ENCODE peak calls at places on chromosomes 1 and 21, in four cellular contexts. One of them, this sample, is unnamed.

GRCh38 chr1:235069577-235070563 is 58.8 kb downstream of the TOMM20 start:
- DNase-seq in stimulated activated CD8-positive, alpha-beta memory T cell treated with anti-CD3 and anti-CD28 coated beads, Interleukin-4, amount 100 ng/mL, for 24 hours: no peak
- DNase-seq in posterior vena cava: peak
- DNase-seq in astrocyte: peak
- DNase-seq in this sample: peak

GRCh38 chr21:36699026-36699545 is at the start of gene SIM2:
- DNase-seq in posterior vena cava: no peak
- DNase-seq in stimulated activated CD8-positive, alpha-beta memory T cell treated with anti-CD3 and anti-CD28 coated beads, Interleukin-4, amount 100 ng/mL, for 24 hours: no peak
- DNase-seq in astrocyte: no peak
- DNase-seq in this sample: peak

GRCh38 chr1:240242601-240243144 is 151.0 kb downstream of the FMN2 start:
- DNase-seq in posterior vena cava: no peak
- DNase-seq in stimulated activated CD8-positive, alpha-beta memory T cell treated with anti-CD3 and anti-CD28 coated beads, Interleukin-4, amount 100 ng/mL, for 24 hours: no peak
- DNase-seq in astrocyte: peak
- DNase-seq in this sample: no peak

GRCh38 chr1:58650141-58650540 is 49.7 kb downstream of the MYSM1 start:
- DNase-seq in astrocyte: peak
- DNase-seq in posterior vena cava: no peak
- DNase-seq in stimulated activated CD8-positive, alpha-beta memory T cell treated with anti-CD3 and anti-CD28 coated beads, Interleukin-4, amount 100 ng/mL, for 24 hours: no peak
- DNase-seq in this sample: no peak

GRCh38 chr1:149937779-149938178 is 1.1 kb upstream of the MTMR11 start:
- DNase-seq in stimulated activated CD8-positive, alpha-beta memory T cell treated with anti-CD3 and anti-CD28 coated beads, Interleukin-4, amount 100 ng/mL, for 24 hours: no peak
- DNase-seq in posterior vena cava: no peak
- DNase-seq in astrocyte: no peak
- DNase-seq in this sample: no peak

GRCh38 chr1:69777423-69777822 is 209.7 kb downstream of the LRRC7 start:
- DNase-seq in stimulated activated CD8-positive, alpha-beta memory T cell treated with anti-CD3 and anti-CD28 coated beads, Interleukin-4, amount 100 ng/mL, for 24 hours: no peak
- DNase-seq in posterior vena cava: no peak
- DNase-seq in astrocyte: no peak
- DNase-seq in this sample: no peak

GRCh38 chr1:41609166-41609883 is 124.8 kb upstream of the EDN2 start:
- DNase-seq in posterior vena cava: no peak
- DNase-seq in astrocyte: no peak
- DNase-seq in stimulated activated CD8-positive, alpha-beta memory T cell treated with anti-CD3 and anti-CD28 coated beads, Interleukin-4, amount 100 ng/mL, for 24 hours: no peak
- DNase-seq in this sample: no peak

GRCh38 chr1:245807306-245807705 is 652.5 kb downstream of the KIF26B start:
- DNase-seq in astrocyte: peak
- DNase-seq in posterior vena cava: no peak
- DNase-seq in stimulated activated CD8-positive, alpha-beta memory T cell treated with anti-CD3 and anti-CD28 coated beads, Interleukin-4, amount 100 ng/mL, for 24 hours: no peak
- DNase-seq in this sample: peak

GRCh38 chr1:21362096-21362495 is 71.8 kb upstream of the ECE1 start:
- DNase-seq in posterior vena cava: no peak
- DNase-seq in stimulated activated CD8-positive, alpha-beta memory T cell treated with anti-CD3 and anti-CD28 coated beads, Interleukin-4, amount 100 ng/mL, for 24 hours: no peak
- DNase-seq in astrocyte: no peak
- DNase-seq in this sample: no peak

GRCh38 chr21:38761531-38761930 is 44.2 kb upstream of the ETS2 start:
- DNase-seq in posterior vena cava: no peak
- DNase-seq in stimulated activated CD8-positive, alpha-beta memory T cell treated with anti-CD3 and anti-CD28 coated beads, Interleukin-4, amount 100 ng/mL, for 24 hours: no peak
- DNase-seq in astrocyte: no peak
- DNase-seq in this sample: no peak

GRCh38 chr1:1014896-1015681 is 1.8 kb downstream of the ISG15 start:
- DNase-seq in posterior vena cava: peak
- DNase-seq in stimulated activated CD8-positive, alpha-beta memory T cell treated with anti-CD3 and anti-CD28 coated beads, Interleukin-4, amount 100 ng/mL, for 24 hours: no peak
- DNase-seq in astrocyte: no peak
- DNase-seq in this sample: no peak

GRCh38 chr1:150311762-150312161 is 9.6 kb upstream of the PRPF3 start:
- DNase-seq in stimulated activated CD8-positive, alpha-beta memory T cell treated with anti-CD3 and anti-CD28 coated beads, Interleukin-4, amount 100 ng/mL, for 24 hours: no peak
- DNase-seq in posterior vena cava: no peak
- DNase-seq in astrocyte: no peak
- DNase-seq in this sample: no peak

GRCh38 chr1:63403386-63403785 is 36.0 kb downstream of the ALG6 start:
- DNase-seq in posterior vena cava: no peak
- DNase-seq in stimulated activated CD8-positive, alpha-beta memory T cell treated with anti-CD3 and anti-CD28 coated beads, Interleukin-4, amount 100 ng/mL, for 24 hours: no peak
- DNase-seq in astrocyte: no peak
- DNase-seq in this sample: no peak

GRCh38 chr1:215106067-215106466 is 23.5 kb downstream of the KCNK2 start:
- DNase-seq in astrocyte: no peak
- DNase-seq in posterior vena cava: no peak
- DNase-seq in stimulated activated CD8-positive, alpha-beta memory T cell treated with anti-CD3 and anti-CD28 coated beads, Interleukin-4, amount 100 ng/mL, for 24 hours: no peak
- DNase-seq in this sample: no peak

GRCh38 chr1:172843444-172843843 is 184.5 kb downstream of the FASLG start:
- DNase-seq in stimulated activated CD8-positive, alpha-beta memory T cell treated with anti-CD3 and anti-CD28 coated beads, Interleukin-4, amount 100 ng/mL, for 24 hours: no peak
- DNase-seq in posterior vena cava: no peak
- DNase-seq in astrocyte: no peak
- DNase-seq in this sample: no peak

GRCh38 chr1:210900820-210901219 is 233.1 kb downstream of the KCNH1 start:
- DNase-seq in astrocyte: no peak
- DNase-seq in stimulated activated CD8-positive, alpha-beta memory T cell treated with anti-CD3 and anti-CD28 coated beads, Interleukin-4, amount 100 ng/mL, for 24 hours: no peak
- DNase-seq in posterior vena cava: no peak
- DNase-seq in this sample: no peak

GRCh38 chr1:114524933-114525332 is 13.9 kb upstream of the TRIM33 start:
- DNase-seq in astrocyte: no peak
- DNase-seq in posterior vena cava: no peak
- DNase-seq in stimulated activated CD8-positive, alpha-beta memory T cell treated with anti-CD3 and anti-CD28 coated beads, Interleukin-4, amount 100 ng/mL, for 24 hours: no peak
- DNase-seq in this sample: no peak

GRCh38 chr1:165842363-165843129 is 15.1 kb downstream of the UCK2 start:
- DNase-seq in stimulated activated CD8-positive, alpha-beta memory T cell treated with anti-CD3 and anti-CD28 coated beads, Interleukin-4, amount 100 ng/mL, for 24 hours: no peak
- DNase-seq in astrocyte: peak
- DNase-seq in posterior vena cava: no peak
- DNase-seq in this sample: no peak

GRCh38 chr1:22969224-22969829 is 3.3 kb downstream of the LACTBL1 start:
- DNase-seq in posterior vena cava: peak
- DNase-seq in stimulated activated CD8-positive, alpha-beta memory T cell treated with anti-CD3 and anti-CD28 coated beads, Interleukin-4, amount 100 ng/mL, for 24 hours: no peak
- DNase-seq in astrocyte: peak
- DNase-seq in this sample: peak

GRCh38 chr1:91502882-91503184 is 2.2 kb downstream of the CDC7 start:
- DNase-seq in posterior vena cava: no peak
- DNase-seq in stimulated activated CD8-positive, alpha-beta memory T cell treated with anti-CD3 and anti-CD28 coated beads, Interleukin-4, amount 100 ng/mL, for 24 hours: no peak
- DNase-seq in astrocyte: peak
- DNase-seq in this sample: no peak

GRCh38 chr1:5933676-5934057 is 58.6 kb downstream of the NPHP4 start:
- DNase-seq in astrocyte: no peak
- DNase-seq in stimulated activated CD8-positive, alpha-beta memory T cell treated with anti-CD3 and anti-CD28 coated beads, Interleukin-4, amount 100 ng/mL, for 24 hours: no peak
- DNase-seq in posterior vena cava: no peak
- DNase-seq in this sample: no peak

GRCh38 chr1:180343931-180344406 is 113.9 kb downstream of the LHX4 start:
- DNase-seq in posterior vena cava: no peak
- DNase-seq in astrocyte: peak
- DNase-seq in stimulated activated CD8-positive, alpha-beta memory T cell treated with anti-CD3 and anti-CD28 coated beads, Interleukin-4, amount 100 ng/mL, for 24 hours: no peak
- DNase-seq in this sample: no peak

GRCh38 chr1:167650266-167651160 is 20.5 kb downstream of the RCSD1 start:
- DNase-seq in stimulated activated CD8-positive, alpha-beta memory T cell treated with anti-CD3 and anti-CD28 coated beads, Interleukin-4, amount 100 ng/mL, for 24 hours: no peak
- DNase-seq in astrocyte: no peak
- DNase-seq in posterior vena cava: no peak
- DNase-seq in this sample: no peak

GRCh38 chr1:59046730-59047157 is 250.2 kb upstream of the FGGY start:
- DNase-seq in stimulated activated CD8-positive, alpha-beta memory T cell treated with anti-CD3 and anti-CD28 coated beads, Interleukin-4, amount 100 ng/mL, for 24 hours: no peak
- DNase-seq in astrocyte: no peak
- DNase-seq in posterior vena cava: no peak
- DNase-seq in this sample: no peak

GRCh38 chr1:170685166-170685565 is 21.2 kb downstream of the PRRX1 start:
- DNase-seq in posterior vena cava: peak
- DNase-seq in stimulated activated CD8-positive, alpha-beta memory T cell treated with anti-CD3 and anti-CD28 coated beads, Interleukin-4, amount 100 ng/mL, for 24 hours: no peak
- DNase-seq in astrocyte: peak
- DNase-seq in this sample: no peak

GRCh38 chr1:168372307-168372706 is 91.6 kb downstream of the TBX19 start:
- DNase-seq in astrocyte: no peak
- DNase-seq in posterior vena cava: no peak
- DNase-seq in stimulated activated CD8-positive, alpha-beta memory T cell treated with anti-CD3 and anti-CD28 coated beads, Interleukin-4, amount 100 ng/mL, for 24 hours: no peak
- DNase-seq in this sample: no peak

GRCh38 chr1:12148160-12148957 is 18.4 kb upstream of the TNFRSF1B start:
- DNase-seq in stimulated activated CD8-positive, alpha-beta memory T cell treated with anti-CD3 and anti-CD28 coated beads, Interleukin-4, amount 100 ng/mL, for 24 hours: no peak
- DNase-seq in astrocyte: peak
- DNase-seq in posterior vena cava: no peak
- DNase-seq in this sample: no peak

GRCh38 chr1:1179983-1180861 is 6.5 kb downstream of the TTLL10 start:
- DNase-seq in stimulated activated CD8-positive, alpha-beta memory T cell treated with anti-CD3 and anti-CD28 coated beads, Interleukin-4, amount 100 ng/mL, for 24 hours: no peak
- DNase-seq in posterior vena cava: no peak
- DNase-seq in astrocyte: no peak
- DNase-seq in this sample: no peak

GRCh38 chr1:184242507-184242943 is 144.3 kb upstream of the C1orf21 start:
- DNase-seq in stimulated activated CD8-positive, alpha-beta memory T cell treated with anti-CD3 and anti-CD28 coated beads, Interleukin-4, amount 100 ng/mL, for 24 hours: no peak
- DNase-seq in posterior vena cava: no peak
- DNase-seq in astrocyte: peak
- DNase-seq in this sample: no peak

GRCh38 chr21:27570306-27570868 is 603.5 kb upstream of the ADAMTS5 start:
- DNase-seq in astrocyte: peak
- DNase-seq in posterior vena cava: peak
- DNase-seq in stimulated activated CD8-positive, alpha-beta memory T cell treated with anti-CD3 and anti-CD28 coated beads, Interleukin-4, amount 100 ng/mL, for 24 hours: no peak
- DNase-seq in this sample: no peak

GRCh38 chr1:2290595-2291510 is 62.7 kb downstream of the SKI start:
- DNase-seq in stimulated activated CD8-positive, alpha-beta memory T cell treated with anti-CD3 and anti-CD28 coated beads, Interleukin-4, amount 100 ng/mL, for 24 hours: peak
- DNase-seq in posterior vena cava: peak
- DNase-seq in astrocyte: peak
- DNase-seq in this sample: peak

GRCh38 chr1:2879591-2879990 is 78.1 kb upstream of the TTC34 start:
- DNase-seq in posterior vena cava: no peak
- DNase-seq in stimulated activated CD8-positive, alpha-beta memory T cell treated with anti-CD3 and anti-CD28 coated beads, Interleukin-4, amount 100 ng/mL, for 24 hours: no peak
- DNase-seq in astrocyte: no peak
- DNase-seq in this sample: no peak

GRCh38 chr1:28132110-28132897 is 43.9 kb upstream of the EYA3 start:
- DNase-seq in posterior vena cava: no peak
- DNase-seq in astrocyte: no peak
- DNase-seq in stimulated activated CD8-positive, alpha-beta memory T cell treated with anti-CD3 and anti-CD28 coated beads, Interleukin-4, amount 100 ng/mL, for 24 hours: no peak
- DNase-seq in this sample: no peak

GRCh38 chr1:151944859-151945575 is 35.7 kb upstream of the THEM4 start:
- DNase-seq in stimulated activated CD8-positive, alpha-beta memory T cell treated with anti-CD3 and anti-CD28 coated beads, Interleukin-4, amount 100 ng/mL, for 24 hours: no peak
- DNase-seq in astrocyte: no peak
- DNase-seq in posterior vena cava: no peak
- DNase-seq in this sample: no peak

GRCh38 chr1:109769335-109770078 is 5.8 kb upstream of the EPS8L3 start:
- DNase-seq in posterior vena cava: no peak
- DNase-seq in stimulated activated CD8-positive, alpha-beta memory T cell treated with anti-CD3 and anti-CD28 coated beads, Interleukin-4, amount 100 ng/mL, for 24 hours: no peak
- DNase-seq in astrocyte: peak
- DNase-seq in this sample: peak

GRCh38 chr1:89905391-89906058 is 84.7 kb downstream of the LRRC8D start:
- DNase-seq in astrocyte: no peak
- DNase-seq in stimulated activated CD8-positive, alpha-beta memory T cell treated with anti-CD3 and anti-CD28 coated beads, Interleukin-4, amount 100 ng/mL, for 24 hours: no peak
- DNase-seq in posterior vena cava: no peak
- DNase-seq in this sample: no peak

GRCh38 chr1:109307363-109308021 is 681 bp upstream of the MYBPHL start:
- DNase-seq in posterior vena cava: no peak
- DNase-seq in stimulated activated CD8-positive, alpha-beta memory T cell treated with anti-CD3 and anti-CD28 coated beads, Interleukin-4, amount 100 ng/mL, for 24 hours: no peak
- DNase-seq in astrocyte: no peak
- DNase-seq in this sample: peak

GRCh38 chr1:241413386-241413785 is 56.4 kb upstream of the RGS7 start:
- DNase-seq in posterior vena cava: no peak
- DNase-seq in astrocyte: peak
- DNase-seq in stimulated activated CD8-positive, alpha-beta memory T cell treated with anti-CD3 and anti-CD28 coated beads, Interleukin-4, amount 100 ng/mL, for 24 hours: no peak
- DNase-seq in this sample: no peak